ENCODE peak calls at places on chromosome 15, in five cellular contexts. One of them, this sample, is unnamed.

GRCh38 chr15:31262901-31263671 is 63.5 kb upstream of the KLF13 start:
- DNase-seq in GM12878: peak
- DNase-seq in A549: no peak
- DNase-seq in HepG2: no peak
- DNase-seq in GM23338: no peak
- DNase-seq in this sample: no peak

GRCh38 chr15:84947947-84948830 is 33.5 kb upstream of the PDE8A start:
- DNase-seq in A549: peak
- DNase-seq in GM12878: no peak
- DNase-seq in HepG2: no peak
- DNase-seq in GM23338: no peak
- DNase-seq in this sample: peak

GRCh38 chr15:95609096-95609495 is 721.4 kb upstream of the NR2F2 start:
- DNase-seq in HepG2: no peak
- DNase-seq in A549: no peak
- DNase-seq in GM12878: no peak
- DNase-seq in GM23338: no peak
- DNase-seq in this sample: no peak

GRCh38 chr15:62658498-62658897 is 384.0 kb upstream of the TPM1 start:
- DNase-seq in GM12878: no peak
- DNase-seq in A549: no peak
- DNase-seq in HepG2: no peak
- DNase-seq in GM23338: no peak
- DNase-seq in this sample: peak

GRCh38 chr15:42832577-42832976 is 88.0 kb downstream of the TTBK2 start:
- DNase-seq in GM12878: no peak
- DNase-seq in GM23338: no peak
- DNase-seq in HepG2: no peak
- DNase-seq in A549: peak
- DNase-seq in this sample: no peak

GRCh38 chr15:100383302-100384107 is 41.7 kb upstream of the ADAMTS17 start:
- DNase-seq in GM12878: no peak
- DNase-seq in GM23338: peak
- DNase-seq in HepG2: peak
- DNase-seq in A549: peak
- DNase-seq in this sample: no peak

GRCh38 chr15:38072507-38073277 is 138.3 kb downstream of the TMCO5A start:
- DNase-seq in GM12878: no peak
- DNase-seq in HepG2: peak
- DNase-seq in A549: peak
- DNase-seq in GM23338: peak
- DNase-seq in this sample: peak

GRCh38 chr15:47443839-47444238 is 273.5 kb upstream of the SEMA6D start:
- DNase-seq in GM12878: no peak
- DNase-seq in A549: no peak
- DNase-seq in GM23338: no peak
- DNase-seq in HepG2: no peak
- DNase-seq in this sample: no peak

GRCh38 chr15:70469651-70470555 is 293.5 kb downstream of the UACA start:
- DNase-seq in HepG2: no peak
- DNase-seq in A549: no peak
- DNase-seq in GM23338: no peak
- DNase-seq in GM12878: no peak
- DNase-seq in this sample: no peak

GRCh38 chr15:61537337-61537736 is 308.2 kb upstream of the RORA start:
- DNase-seq in GM12878: no peak
- DNase-seq in GM23338: no peak
- DNase-seq in HepG2: no peak
- DNase-seq in A549: no peak
- DNase-seq in this sample: no peak

GRCh38 chr15:28125673-28126651 is 26.8 kb upstream of the OCA2 start:
- DNase-seq in HepG2: peak
- DNase-seq in GM23338: peak
- DNase-seq in GM12878: no peak
- DNase-seq in A549: peak
- DNase-seq in this sample: peak

GRCh38 chr15:52102468-52102867 is 10.1 kb downstream of the BCL2L10 start:
- DNase-seq in A549: peak
- DNase-seq in GM12878: no peak
- DNase-seq in HepG2: no peak
- DNase-seq in GM23338: no peak
- DNase-seq in this sample: no peak

GRCh38 chr15:66765478-66766281 is 63.6 kb downstream of the SMAD6 start:
- DNase-seq in GM12878: peak
- DNase-seq in A549: peak
- DNase-seq in GM23338: no peak
- DNase-seq in HepG2: peak
- DNase-seq in this sample: no peak

GRCh38 chr15:24919446-24919845 is 35.3 kb upstream of the SNRPN start:
- DNase-seq in HepG2: no peak
- DNase-seq in GM23338: peak
- DNase-seq in GM12878: no peak
- DNase-seq in A549: no peak
- DNase-seq in this sample: no peak

GRCh38 chr15:29812384-29812694 is 9.9 kb downstream of the TJP1 start:
- DNase-seq in GM12878: no peak
- DNase-seq in GM23338: peak
- DNase-seq in HepG2: no peak
- DNase-seq in A549: peak
- DNase-seq in this sample: no peak

GRCh38 chr15:27232876-27233275 is 261.9 kb downstream of the GABRG3 start:
- DNase-seq in HepG2: no peak
- DNase-seq in GM23338: no peak
- DNase-seq in GM12878: no peak
- DNase-seq in A549: no peak
- DNase-seq in this sample: no peak

GRCh38 chr15:85727068-85727467 is 67.7 kb downstream of the KLHL25 start:
- DNase-seq in GM23338: no peak
- DNase-seq in A549: no peak
- DNase-seq in GM12878: no peak
- DNase-seq in HepG2: no peak
- DNase-seq in this sample: no peak

GRCh38 chr15:76932090-76932966 is 779 bp downstream of the RCN2 start:
- DNase-seq in A549: peak
- DNase-seq in HepG2: no peak
- DNase-seq in GM23338: peak
- DNase-seq in GM12878: no peak
- DNase-seq in this sample: no peak

GRCh38 chr15:29139540-29140459 is 129.8 kb downstream of the NSMCE3 start:
- DNase-seq in A549: peak
- DNase-seq in HepG2: no peak
- DNase-seq in GM23338: peak
- DNase-seq in GM12878: no peak
- DNase-seq in this sample: peak

GRCh38 chr15:78761891-78762385 is 49.3 kb downstream of the ADAMTS7 start:
- DNase-seq in GM12878: no peak
- DNase-seq in A549: no peak
- DNase-seq in HepG2: no peak
- DNase-seq in GM23338: no peak
- DNase-seq in this sample: no peak
- H3K4me2 ChIP-seq in GM12878: no peak
- H3K4me2 ChIP-seq in A549: no peak
- H3K4me2 ChIP-seq in HepG2: no peak
- H3K4me2 ChIP-seq in GM23338: no peak
- H3K4me2 ChIP-seq in this sample: no peak

GRCh38 chr15:40498418-40498817 is 27.6 kb downstream of the CHST14 start:
- DNase-seq in A549: no peak
- DNase-seq in HepG2: no peak
- DNase-seq in GM23338: no peak
- DNase-seq in GM12878: no peak
- DNase-seq in this sample: no peak

GRCh38 chr15:40487816-40488682 is 17.3 kb downstream of the CHST14 start:
- DNase-seq in HepG2: no peak
- DNase-seq in A549: no peak
- DNase-seq in GM12878: no peak
- DNase-seq in GM23338: peak
- DNase-seq in this sample: no peak

GRCh38 chr15:40489274-40490175 is 18.7 kb downstream of the CHST14 start:
- DNase-seq in GM12878: no peak
- DNase-seq in HepG2: no peak
- DNase-seq in A549: no peak
- DNase-seq in GM23338: peak
- DNase-seq in this sample: no peak

GRCh38 chr15:40495516-40495915 is 24.7 kb downstream of the CHST14 start:
- DNase-seq in HepG2: no peak
- DNase-seq in A549: no peak
- DNase-seq in GM23338: no peak
- DNase-seq in GM12878: no peak
- DNase-seq in this sample: no peak

GRCh38 chr15:40493089-40493840 is 22.5 kb downstream of the CHST14 start:
- DNase-seq in GM12878: no peak
- DNase-seq in GM23338: no peak
- DNase-seq in HepG2: no peak
- DNase-seq in A549: no peak
- DNase-seq in this sample: no peak
- TF ChIP-seq JUNB in GM12878: no peak
- TF ChIP-seq JUNB in GM23338: no peak
- TF ChIP-seq JUNB in HepG2: no peak
- TF ChIP-seq JUNB in A549: no peak
- TF ChIP-seq JUNB in this sample: no peak

DNA sequence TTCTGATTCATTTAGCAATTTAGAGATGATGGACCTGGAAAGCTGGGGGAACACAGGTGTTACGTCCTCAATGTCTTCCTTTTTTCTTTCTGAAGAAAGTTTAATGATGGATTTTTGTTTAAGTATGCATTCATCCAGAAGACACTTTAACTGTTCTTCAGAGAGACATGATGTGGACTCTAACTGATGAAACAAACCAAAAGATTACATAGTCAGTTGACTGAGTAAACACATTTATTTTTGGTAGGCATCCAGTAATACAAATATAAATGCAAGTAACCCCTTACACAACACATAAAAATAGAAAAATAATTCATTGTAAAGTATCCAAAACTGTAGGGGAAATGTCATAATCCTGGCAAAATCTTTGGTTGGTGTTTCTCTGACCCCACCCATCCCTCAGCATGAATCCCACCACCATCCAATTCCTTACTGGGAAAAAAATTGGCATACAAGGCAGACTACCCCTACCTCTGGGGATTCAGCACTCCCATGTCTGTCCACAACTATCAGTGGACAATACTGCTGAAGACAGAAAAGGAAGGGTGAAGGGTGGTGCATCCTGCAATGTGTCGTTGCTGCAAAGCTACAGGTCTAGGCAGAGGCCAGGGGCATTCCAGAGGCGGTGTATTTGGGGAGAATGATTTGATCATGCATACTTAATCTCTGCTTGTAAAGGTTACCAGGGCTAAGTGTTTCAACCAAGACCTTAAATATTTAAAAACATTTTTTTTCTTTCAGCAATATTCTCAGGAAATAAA is 37.4 kb downstream of the THBS1 start:
- DNase-seq in GM23338: no peak
- DNase-seq in HepG2: no peak
- DNase-seq in GM12878: no peak
- DNase-seq in A549: no peak
- DNase-seq in this sample: no peak
- H3K4me2 ChIP-seq in GM23338: no peak
- H3K4me2 ChIP-seq in HepG2: no peak
- H3K4me2 ChIP-seq in GM12878: no peak
- H3K4me2 ChIP-seq in A549: peak
- H3K4me2 ChIP-seq in this sample: no peak

GRCh38 chr15:39153718-39154117 is 427.2 kb upstream of the THBS1 start:
- DNase-seq in A549: no peak
- DNase-seq in GM12878: no peak
- DNase-seq in HepG2: no peak
- DNase-seq in GM23338: no peak
- DNase-seq in this sample: no peak
- TF ChIP-seq JUNB in A549: no peak
- TF ChIP-seq JUNB in GM12878: no peak
- TF ChIP-seq JUNB in HepG2: no peak
- TF ChIP-seq JUNB in GM23338: no peak
- TF ChIP-seq JUNB in this sample: no peak

This sample was measured in K562.